ENCODE peak calls at places on chromosomes 7 and 10, in five cellular contexts. One of them, this sample, is unnamed.

GRCh38 chr10:4656576-4657194 is 169.3 kb upstream of the AKR1E2 start:
- DNase-seq in left ventricle myocardium superior: peak
- DNase-seq in fibroblast of mammary gland: peak
- DNase-seq in nucleus accumbens: peak
- DNase-seq in neural crest cell: peak
- DNase-seq in this sample: no peak

GRCh38 chr7:149562602-149563001 is 65.0 kb upstream of the ZNF746 start:
- DNase-seq in fibroblast of mammary gland: peak
- DNase-seq in neural crest cell: no peak
- DNase-seq in nucleus accumbens: no peak
- DNase-seq in left ventricle myocardium superior: no peak
- DNase-seq in this sample: no peak

GRCh38 chr10:93993782-93994668 is at the start of gene PLCE1:
- DNase-seq in nucleus accumbens: peak
- DNase-seq in fibroblast of mammary gland: peak
- DNase-seq in left ventricle myocardium superior: peak
- DNase-seq in neural crest cell: peak
- DNase-seq in this sample: no peak

GRCh38 chr7:73978681-73979563 is 49.1 kb upstream of the ELN start:
- DNase-seq in nucleus accumbens: no peak
- DNase-seq in fibroblast of mammary gland: peak
- DNase-seq in neural crest cell: no peak
- DNase-seq in left ventricle myocardium superior: peak
- DNase-seq in this sample: peak

GRCh38 chr10:60846173-60846572 is 67.9 kb downstream of the CDK1 start:
- DNase-seq in nucleus accumbens: peak
- DNase-seq in neural crest cell: no peak
- DNase-seq in left ventricle myocardium superior: no peak
- DNase-seq in fibroblast of mammary gland: peak
- DNase-seq in this sample: no peak

GRCh38 chr10:3941676-3942075 is 156.7 kb upstream of the KLF6 start:
- DNase-seq in left ventricle myocardium superior: no peak
- DNase-seq in fibroblast of mammary gland: no peak
- DNase-seq in neural crest cell: no peak
- DNase-seq in nucleus accumbens: no peak
- DNase-seq in this sample: no peak

GRCh38 chr7:139035588-139036353 is at the start of gene ZC3HAV1L:
- DNase-seq in neural crest cell: no peak
- DNase-seq in nucleus accumbens: peak
- DNase-seq in fibroblast of mammary gland: peak
- DNase-seq in left ventricle myocardium superior: peak
- DNase-seq in this sample: no peak

GRCh38 chr7:30841801-30842541 is 69.7 kb upstream of the AQP1 start:
- DNase-seq in neural crest cell: no peak
- DNase-seq in fibroblast of mammary gland: no peak
- DNase-seq in left ventricle myocardium superior: no peak
- DNase-seq in nucleus accumbens: no peak
- DNase-seq in this sample: no peak

GRCh38 chr10:105956550-105956949 is 1208.0 kb downstream of the SORCS1 start:
- DNase-seq in nucleus accumbens: no peak
- DNase-seq in neural crest cell: no peak
- DNase-seq in fibroblast of mammary gland: no peak
- DNase-seq in left ventricle myocardium superior: no peak
- DNase-seq in this sample: no peak

GRCh38 chr10:78451592-78451991 is 417.9 kb downstream of the RPS24 start:
- DNase-seq in left ventricle myocardium superior: peak
- DNase-seq in nucleus accumbens: no peak
- DNase-seq in fibroblast of mammary gland: peak
- DNase-seq in neural crest cell: no peak
- DNase-seq in this sample: no peak

This sample was measured in esophagus muscularis mucosa.